ENCODE peak calls at places on chromosome 17, in six cellular contexts. M is K562, H is HepG2, F is A549, K is GM12878, B is IMR-90. Z is an unnamed sample.

GRCh38 chr17:7885357-7886226 is 3.0 kb upstream of the CHD3 start:
- DNase-seq in K (no peak), M (peak), F (peak), H (no peak), B (peak), Z (peak)

GRCh38 chr17:68238488-68238887 is 9.4 kb upstream of the AMZ2 start:
- DNase-seq in M (no peak), K (no peak), H (no peak), F (no peak), B (no peak), Z (no peak)

GRCh38 chr17:57620576-57620975 is 124.5 kb downstream of the CCDC182 start:
- DNase-seq in B (no peak), M (no peak), K (no peak), F (no peak), H (no peak), Z (no peak)

GRCh38 chr17:58224315-58224714 is 5.3 kb upstream of the MKS1 start:
- DNase-seq in K (no peak), M (no peak), F (peak), H (no peak), B (peak), Z (no peak)

GRCh38 chr17:20281860-20282259 is 185.5 kb downstream of the LGALS9B start:
- DNase-seq in B (no peak), M (no peak), K (no peak), F (no peak), H (no peak), Z (no peak)

GRCh38 chr17:56300191-56300590 is 146.9 kb downstream of the ANKFN1 start:
- DNase-seq in F (no peak), K (no peak), M (no peak), H (no peak), B (no peak), Z (no peak)

GRCh38 chr17:1555618-1556471 is 6.7 kb downstream of the PITPNA start:
- DNase-seq in F (no peak), B (no peak), M (no peak), H (no peak), K (peak), Z (no peak)

GRCh38 chr17:40349477-40350409 is 14.8 kb downstream of the GJD3 start:
- DNase-seq in K (no peak), F (no peak), H (no peak), B (peak), M (no peak), Z (no peak)

GRCh38 chr17:7716901-7717755 is at the start of gene DNAH2:
- DNase-seq in B (peak), H (peak), K (no peak), F (peak), M (peak), Z (peak)

GRCh38 chr17:27293359-27293897 is 486 bp upstream of the WSB1 start:
- DNase-seq in H (no peak), K (no peak), M (peak), F (no peak), B (no peak), Z (no peak)

GRCh38 chr17:1673041-1673790 is 11.5 kb downstream of the PRPF8 start:
- DNase-seq in H (no peak), B (no peak), M (no peak), K (no peak), F (no peak), Z (no peak)

GRCh38 chr17:16917995-16918394 is 53.9 kb downstream of the TNFRSF13B start:
- DNase-seq in M (no peak), B (no peak), F (no peak), H (no peak), K (no peak), Z (no peak)

GRCh38 chr17:42525221-42525620 is 10.8 kb upstream of the NAGLU start:
- DNase-seq in H (no peak), M (no peak), K (no peak), F (no peak), B (peak), Z (no peak)

GRCh38 chr17:21275579-21276339 is 8.8 kb upstream of the MAP2K3 start:
- DNase-seq in B (peak), H (peak), M (peak), F (peak), K (peak), Z (peak)

GRCh38 chr17:40605301-40605700 is 40.0 kb upstream of the CCR7 start:
- DNase-seq in F (no peak), K (no peak), B (no peak), H (no peak), M (no peak), Z (no peak)

GRCh38 chr17:491086-492014 is 138.7 kb upstream of the RPH3AL start:
- DNase-seq in M (peak), H (peak), B (peak), K (no peak), F (peak), Z (peak)

GRCh38 chr17:44263360-44263902 is 4.5 kb downstream of the SLC4A1 start:
- DNase-seq in F (no peak), H (no peak), M (no peak), K (no peak), B (no peak), Z (no peak)

GRCh38 chr17:75067856-75068255 is 19.9 kb upstream of the SLC16A5 start:
- DNase-seq in F (no peak), B (no peak), H (no peak), K (no peak), M (no peak), Z (no peak)

GRCh38 chr17:47882247-47882646 is 13.8 kb upstream of the SP2 start:
- DNase-seq in H (no peak), K (no peak), M (no peak), F (no peak), B (peak), Z (no peak)

GRCh38 chr17:47882695-47883588 is 13.1 kb upstream of the SP2 start:
- DNase-seq in H (no peak), B (no peak), M (no peak), K (no peak), F (no peak), Z (no peak)

GRCh38 chr17:47884427-47884740 is 11.7 kb upstream of the SP2 start:
- DNase-seq in M (no peak), K (no peak), F (no peak), H (no peak), B (no peak), Z (no peak)

GRCh38 chr17:47884905-47885735 is 10.9 kb upstream of the SP2 start:
- DNase-seq in H (no peak), F (no peak), B (no peak), K (no peak), M (no peak), Z (no peak)

DNA sequence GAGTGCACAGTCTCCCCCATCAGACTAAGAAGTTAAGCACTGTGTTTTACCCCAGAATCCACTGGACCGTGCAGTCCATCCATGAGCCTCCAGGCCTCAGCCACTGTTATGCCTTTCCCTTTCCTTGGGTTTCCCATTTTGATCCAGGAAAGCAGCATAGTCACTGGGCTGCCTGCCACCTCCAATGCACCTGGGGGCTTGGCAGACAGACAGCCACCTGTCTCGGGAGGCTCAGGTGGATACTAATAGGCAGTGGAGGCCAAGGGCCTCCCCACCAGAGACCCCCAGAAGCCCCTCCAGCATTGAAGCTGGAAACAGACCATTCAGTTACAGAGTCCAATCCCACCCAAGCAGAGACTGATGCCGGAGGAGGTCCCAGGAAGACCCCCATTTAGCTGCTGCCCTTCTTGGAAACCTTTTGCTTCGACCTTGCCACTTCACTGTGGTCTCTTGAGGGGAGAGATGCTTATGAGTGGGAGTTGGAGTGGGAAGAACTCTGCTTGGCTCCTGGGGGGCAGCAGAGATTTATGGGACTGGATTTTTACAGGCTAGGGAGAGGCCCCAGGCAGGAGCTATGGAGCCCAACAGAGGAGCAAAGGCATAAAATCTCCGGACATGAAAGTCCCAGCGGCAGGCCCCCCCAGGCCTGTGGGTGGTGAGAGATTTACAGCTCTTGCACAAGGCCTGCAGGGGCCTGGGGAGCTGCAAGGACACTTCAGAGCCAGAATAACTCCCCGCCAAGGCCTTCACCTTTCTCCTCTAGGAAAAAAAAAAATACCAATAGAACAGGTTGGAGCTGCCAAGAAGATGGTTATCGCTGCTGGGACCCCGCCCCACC is 12.2 kb upstream of the SP2 start:
- DNase-seq in F (no peak), H (no peak), M (no peak), K (no peak), B (no peak), Z (peak)
- TF ChIP-seq BHLHE40 in F (no peak), H (no peak), M (no peak), K (no peak), B (no peak), Z (no peak)

DNA sequence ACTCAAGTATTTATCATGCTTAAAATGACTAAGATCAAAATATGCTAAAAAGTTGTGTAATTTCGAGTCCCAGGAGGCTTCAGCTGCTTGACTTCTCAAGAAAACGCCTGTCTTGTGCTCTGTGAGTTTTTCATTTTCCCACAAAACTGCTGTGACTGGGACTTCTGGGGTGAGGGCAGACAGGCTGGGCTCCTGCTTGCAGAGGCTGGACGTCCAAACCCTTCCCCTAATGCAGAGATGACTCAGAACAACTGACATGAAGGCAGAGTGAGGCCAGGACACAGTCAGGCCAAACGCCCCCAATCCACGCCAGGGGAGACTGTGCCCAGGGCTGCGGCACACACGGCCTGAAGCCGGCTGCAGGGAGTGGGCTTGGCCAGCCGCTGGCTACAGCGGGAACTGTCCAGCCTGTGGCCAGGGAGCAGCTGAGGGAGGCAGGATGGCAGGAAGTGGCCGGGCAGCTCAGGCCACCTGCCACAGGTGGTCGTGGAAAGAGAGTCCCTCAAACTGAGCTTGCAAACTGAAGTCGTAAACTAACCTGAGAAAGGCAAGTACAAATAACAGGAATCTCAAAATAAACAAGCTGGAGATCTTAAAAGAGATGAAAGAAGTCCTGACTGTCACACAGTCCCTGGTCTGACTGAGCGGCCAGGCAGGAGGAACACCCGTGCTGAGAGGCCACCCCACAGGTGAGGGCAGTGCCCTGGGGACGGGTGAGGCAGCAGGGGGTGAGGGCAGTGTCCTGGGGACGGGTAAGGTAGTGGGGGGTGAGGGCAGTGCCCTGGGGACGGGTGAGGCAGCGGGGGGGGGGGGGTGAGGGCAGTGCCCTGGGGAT is 21.3 kb upstream of the HEXD start:
- DNase-seq in F (no peak), M (no peak), H (no peak), K (no peak), B (peak), Z (no peak)
- TF ChIP-seq BHLHE40 in F (no peak), M (no peak), H (no peak), K (no peak), B (no peak), Z (no peak)

GRCh38 chr17:76498886-76499667 is 2.1 kb downstream of the RHBDF2 start:
- DNase-seq in B (no peak), F (no peak), M (no peak), H (peak), K (peak), Z (no peak)
- TF ChIP-seq BHLHE40 in B (no peak), F (no peak), M (no peak), H (peak), K (no peak), Z (no peak)

GRCh38 chr17:59513934-59514841 is 51.2 kb upstream of the DHX40 start:
- DNase-seq in M (no peak), K (no peak), H (peak), B (peak), F (peak), Z (peak)

GRCh38 chr17:59521465-59522126 is 43.8 kb upstream of the DHX40 start:
- DNase-seq in B (peak), F (peak), M (peak), K (peak), H (peak), Z (peak)

GRCh38 chr17:59520276-59520675 is 45.1 kb upstream of the DHX40 start:
- DNase-seq in M (no peak), K (no peak), B (no peak), F (no peak), H (no peak), Z (no peak)

GRCh38 chr17:59516451-59516850 is 49.0 kb upstream of the DHX40 start:
- DNase-seq in M (no peak), H (no peak), K (no peak), B (no peak), F (no peak), Z (no peak)

DNA sequence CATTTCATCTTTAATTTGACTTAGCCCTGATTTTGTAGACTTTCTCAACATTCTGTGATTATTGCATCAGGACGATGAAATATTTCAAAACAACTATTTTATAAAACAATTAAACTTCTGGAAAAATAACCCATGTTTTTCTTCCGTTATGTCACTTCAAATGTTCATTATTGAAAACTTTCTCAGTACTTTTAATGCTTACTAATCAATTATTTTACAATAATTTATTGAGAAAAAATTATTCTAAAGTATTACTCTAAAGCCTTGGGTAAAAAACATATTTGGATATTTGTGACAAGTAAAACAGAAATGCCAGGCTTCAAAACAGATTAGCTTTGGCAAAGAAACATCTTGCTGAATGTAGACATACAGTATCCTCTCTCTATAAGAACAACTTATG is 46.3 kb upstream of the DHX40 start:
- DNase-seq in F (no peak), K (no peak), H (no peak), B (no peak), M (no peak), Z (no peak)
- TF ChIP-seq BHLHE40 in F (no peak), K (no peak), H (no peak), B (no peak), M (no peak), Z (no peak)

GRCh38 chr17:81440511-81441244 is 45.4 kb downstream of the BAHCC1 start:
- DNase-seq in H (peak), F (peak), K (no peak), M (peak), B (no peak), Z (peak)
- TF ChIP-seq BHLHE40 in H (no peak), F (no peak), K (no peak), M (no peak), B (no peak), Z (no peak)

DNA sequence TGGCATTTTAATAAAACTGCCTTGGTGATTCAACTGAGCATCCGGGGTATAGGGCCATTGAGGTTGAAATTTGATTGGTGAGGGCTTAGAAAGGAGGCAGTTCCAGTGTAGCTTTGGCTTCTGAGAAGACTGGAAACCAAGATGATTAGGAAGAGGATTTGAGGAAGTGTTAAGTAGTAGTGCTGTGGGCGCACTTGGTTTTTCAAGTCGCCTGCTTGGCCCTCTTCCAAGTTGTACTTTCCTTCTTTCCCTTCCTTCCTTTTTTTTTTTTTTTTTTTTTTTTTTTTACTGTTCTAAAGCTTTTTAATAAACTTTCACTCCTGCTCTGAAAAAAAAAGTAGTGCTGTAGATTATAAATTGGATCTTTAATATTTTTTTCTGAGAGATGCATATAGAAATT is 320.5 kb downstream of the UTP18 start:
- DNase-seq in H (no peak), M (no peak), K (no peak), B (no peak), F (no peak), Z (no peak)
- TF ChIP-seq BHLHE40 in H (no peak), M (no peak), K (no peak), B (no peak), F (no peak), Z (no peak)

DNA sequence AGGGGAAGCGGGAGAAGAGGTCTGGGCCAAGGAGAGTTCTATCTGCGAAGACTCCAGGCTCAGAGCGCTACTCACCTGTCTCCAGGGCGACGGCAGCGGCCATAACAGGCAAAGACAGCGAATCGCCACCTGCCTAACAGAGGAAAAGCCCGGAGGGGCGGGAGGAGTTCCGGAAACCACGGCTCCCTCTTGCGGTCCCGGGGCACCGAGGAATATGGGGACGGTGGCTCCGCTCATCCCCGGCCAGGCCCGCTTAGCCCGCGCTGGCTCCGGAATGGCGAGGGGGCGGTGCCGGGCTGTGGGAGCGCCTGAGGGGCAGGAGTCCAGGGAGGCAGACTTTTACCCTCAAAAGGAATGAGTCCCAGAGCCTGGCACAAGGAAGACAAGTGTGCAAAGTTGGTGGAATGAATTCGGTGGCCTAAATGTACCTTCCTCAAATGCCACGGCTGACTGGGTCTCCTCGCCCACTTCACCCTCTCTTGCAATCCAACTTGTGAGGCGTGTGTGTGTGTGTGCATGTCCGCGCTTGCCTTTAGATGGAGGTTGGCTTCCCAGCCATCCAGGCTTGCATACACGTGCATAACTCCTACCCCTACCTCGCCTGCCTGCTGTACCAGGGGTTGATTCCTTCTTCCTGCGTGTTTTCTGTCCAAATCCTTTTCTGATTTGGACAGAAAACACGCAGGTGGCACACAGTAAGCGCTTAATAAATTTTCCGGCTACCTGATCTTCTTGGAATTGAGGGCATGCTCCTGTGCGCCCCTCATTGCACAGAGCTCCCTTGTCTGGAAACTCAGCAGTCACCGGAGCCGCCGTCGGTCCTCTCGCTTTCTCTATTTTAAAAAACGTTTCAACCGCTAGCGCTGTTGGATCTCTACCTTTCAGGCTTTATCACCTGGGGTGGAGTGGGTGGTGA is 3.5 kb downstream of the C17orf100 start:
- DNase-seq in H (no peak), F (no peak), M (no peak), B (no peak), K (no peak), Z (no peak)
- TF ChIP-seq BHLHE40 in H (no peak), F (no peak), M (no peak), B (no peak), K (no peak), Z (no peak)

DNA sequence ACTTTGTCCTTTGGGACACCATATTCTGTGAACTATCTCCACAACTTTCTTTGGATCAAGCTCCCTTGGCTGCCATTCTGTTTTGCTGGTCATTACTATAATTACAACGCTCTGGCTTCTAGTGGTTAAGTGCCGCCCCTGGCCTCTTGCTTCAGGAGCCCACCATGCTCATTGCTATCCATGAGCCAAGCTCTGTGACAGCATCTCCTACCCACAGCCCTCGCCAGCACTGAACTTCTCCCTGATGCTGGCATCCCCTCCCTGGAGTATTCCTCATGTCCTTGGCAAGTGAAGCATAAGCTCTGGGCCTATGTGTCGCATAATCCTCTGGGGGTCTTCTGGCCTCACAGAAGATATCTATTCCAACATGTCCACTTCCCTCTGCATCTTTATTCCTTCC is 60.6 kb upstream of the DHX40 start:
- DNase-seq in F (no peak), M (no peak), B (no peak), K (no peak), H (no peak), Z (no peak)
- TF ChIP-seq BHLHE40 in F (no peak), M (no peak), B (no peak), K (no peak), H (no peak), Z (no peak)

GRCh38 chr17:82831041-82831817 is 8.6 kb downstream of the ZNF750 start:
- DNase-seq in H (no peak), B (no peak), F (no peak), K (no peak), M (no peak), Z (no peak)

GRCh38 chr17:82835122-82835521 is 4.7 kb downstream of the ZNF750 start:
- DNase-seq in K (no peak), H (no peak), M (no peak), B (no peak), F (no peak), Z (no peak)

GRCh38 chr17:82832411-82832810 is 7.4 kb downstream of the ZNF750 start:
- DNase-seq in M (no peak), F (no peak), K (no peak), H (no peak), B (no peak), Z (no peak)

GRCh38 chr17:82831818-82832200 is 8.0 kb downstream of the ZNF750 start:
- DNase-seq in B (no peak), H (no peak), M (no peak), F (no peak), K (no peak), Z (no peak)

GRCh38 chr17:82832881-82833475 is 6.8 kb downstream of the ZNF750 start:
- DNase-seq in M (no peak), F (no peak), K (no peak), H (no peak), B (no peak), Z (no peak)
- TF ChIP-seq BHLHE40 in M (no peak), F (no peak), K (no peak), H (no peak), B (no peak), Z (no peak)

GRCh38 chr17:22707626-22708025 is 1015.3 kb downstream of the KCNJ18 start:
- DNase-seq in K (no peak), M (no peak), F (no peak), B (no peak), H (no peak), Z (no peak)
- TF ChIP-seq BHLHE40 in K (no peak), M (no peak), F (no peak), B (no peak), H (no peak), Z (no peak)